ENCODE peak calls at places on chromosomes 6 and 20, in six cellular contexts. V is fibroblast of lung, C is cardiac fibroblast, A is WERI-Rb-1, G is thoracic aorta, Q is choroid plexus epithelial cell. J is an unnamed sample.

GRCh38 chr6:141653590-141653989 is 479.1 kb upstream of the GJE1 start:
- DNase-seq in V (peak; percentile 6), C (peak; percentile 12), A (no peak), G (no peak), Q (peak; percentile 19), J (no peak)

GRCh38 chr6:148367418-148368024 is 24.9 kb downstream of the SASH1 start:
- DNase-seq in V (peak; percentile 75), C (peak; percentile 94), A (no peak), G (no peak), Q (peak; percentile 81), J (no peak)

GRCh38 chr6:7468382-7469081 is 72.9 kb upstream of the DSP start:
- DNase-seq in V (peak; percentile 23), C (peak; percentile 55), A (peak; percentile 31), G (no peak), Q (peak; percentile 46), J (peak; percentile 9)

GRCh38 chr6:168699631-168700315 is 258.8 kb downstream of the SMOC2 start:
- DNase-seq in V (no peak), C (no peak), A (no peak), G (no peak), Q (no peak), J (no peak)

GRCh38 chr20:23530937-23531567 is 37.2 kb downstream of the CST9L start:
- DNase-seq in V (no peak), C (no peak), A (no peak), G (no peak), Q (no peak), J (no peak)

GRCh38 chr20:43584448-43585138 is 6.1 kb upstream of the IFT52 start:
- DNase-seq in V (peak; percentile 88), C (peak; percentile 67), A (no peak), G (no peak), Q (peak; percentile 92), J (peak; percentile 41)

GRCh38 chr6:134195985-134196384 is 121.9 kb downstream of the SGK1 start:
- DNase-seq in V (no peak), C (no peak), A (no peak), G (no peak), Q (no peak), J (no peak)

GRCh38 chr6:125957845-125958244 is 1.3 kb downstream of the HINT3 start:
- DNase-seq in V (peak; percentile 70), C (peak; percentile 74), A (no peak), G (no peak), Q (peak; percentile 78), J (no peak)

GRCh38 chr6:132763269-132763668 is 5.6 kb upstream of the VNN2 start:
- DNase-seq in V (no peak), C (no peak), A (no peak), G (no peak), Q (no peak), J (no peak)

GRCh38 chr6:28580484-28580883 is 54.8 kb downstream of the GPX5 start:
- DNase-seq in V (no peak), C (peak; percentile 12), A (no peak), G (no peak), Q (no peak), J (no peak)

GRCh38 chr6:170260686-170261085 is 30.2 kb downstream of the DLL1 start:
- DNase-seq in V (no peak), C (no peak), A (no peak), G (no peak), Q (no peak), J (no peak)

GRCh38 chr6:136744889-136745288 is 47.4 kb downstream of the MAP3K5 start:
- DNase-seq in V (no peak), C (no peak), A (no peak), G (no peak), Q (no peak), J (no peak)

GRCh38 chr6:34601706-34602105 is 45.6 kb upstream of the SPDEF start:
- DNase-seq in V (no peak), C (no peak), A (peak; percentile 89), G (no peak), Q (no peak), J (no peak)

GRCh38 chr6:44059359-44060342 is 67.6 kb downstream of the MRPL14 start:
- DNase-seq in V (peak; percentile 88), C (peak; percentile 97), A (no peak), G (no peak), Q (peak; percentile 83), J (no peak)

GRCh38 chr20:61754976-61755778 is 310.5 kb downstream of the TAF4 start:
- DNase-seq in V (no peak), C (no peak), A (no peak), G (no peak), Q (no peak), J (no peak)

GRCh38 chr6:107564223-107564855 is 74.4 kb downstream of the SOBP start:
- DNase-seq in V (no peak), C (no peak), A (no peak), G (no peak), Q (no peak), J (no peak)

DNA sequence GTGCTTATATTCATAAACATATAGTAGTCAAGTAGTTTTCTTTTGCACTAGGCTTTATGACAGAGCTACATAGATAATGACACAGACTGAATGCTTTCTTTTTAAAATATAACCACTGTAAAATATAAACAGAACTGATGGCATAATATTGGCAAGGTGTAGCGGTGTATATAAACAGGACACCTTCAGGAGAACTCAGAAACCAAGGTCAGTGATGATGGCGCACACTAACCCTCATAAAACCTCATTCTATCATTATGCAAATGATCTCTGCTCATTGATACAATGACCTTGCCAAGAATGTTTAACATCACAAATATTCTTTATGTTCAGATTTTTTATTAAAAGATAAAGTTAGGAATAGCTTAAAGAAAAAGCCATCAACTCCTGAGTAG is 48.5 kb upstream of the DST start:
- DNase-seq in V (no peak), C (no peak), A (no peak), G (no peak), Q (no peak), J (no peak)
- H3K4me3 ChIP-seq in V (peak overlapping the region; percentile 55), C (peak overlapping the region; percentile 49), A (peak overlapping the region; percentile 79), G (peak overlapping the region; percentile 22), Q (peak overlapping the region; percentile 47), J (no peak overlapping the region)

GRCh38 chr6:131244942-131245341 is 109.7 kb downstream of the AKAP7 start:
- DNase-seq in V (no peak), C (no peak), A (no peak), G (no peak), Q (no peak), J (no peak)

GRCh38 chr6:131255911-131256310 is 120.6 kb downstream of the AKAP7 start:
- DNase-seq in V (peak; percentile 29), C (no peak), A (no peak), G (no peak), Q (peak; percentile 74), J (no peak)

GRCh38 chr6:131251593-131252204 is 116.4 kb downstream of the AKAP7 start:
- DNase-seq in V (no peak), C (no peak), A (no peak), G (no peak), Q (no peak), J (no peak)

GRCh38 chr6:131255434-131255833 is 120.2 kb downstream of the AKAP7 start:
- DNase-seq in V (no peak), C (no peak), A (no peak), G (no peak), Q (peak; percentile 40), J (no peak)

GRCh38 chr6:131250121-131250520 is 114.9 kb downstream of the AKAP7 start:
- DNase-seq in V (peak; percentile 62), C (peak; percentile 50), A (no peak), G (no peak), Q (peak; percentile 76), J (no peak)
- TF ChIP-seq CTCF in V (no peak), C (no peak), A (no peak), G (no peak), Q (peak; percentile 25), J (no peak)

GRCh38 chr6:15553736-15554294 is 109.0 kb downstream of the DTNBP1 start:
- DNase-seq in V (no peak), C (no peak), A (no peak), G (no peak), Q (no peak), J (no peak)

GRCh38 chr6:15556711-15557110 is 106.1 kb downstream of the DTNBP1 start:
- DNase-seq in V (no peak), C (no peak), A (no peak), G (no peak), Q (no peak), J (no peak)

GRCh38 chr6:15555101-15556038 is 107.5 kb downstream of the DTNBP1 start:
- DNase-seq in V (no peak), C (no peak), A (no peak), G (no peak), Q (no peak), J (no peak)

GRCh38 chr6:15553031-15553430 is 109.8 kb downstream of the DTNBP1 start:
- DNase-seq in V (no peak), C (no peak), A (no peak), G (no peak), Q (no peak), J (no peak)

GRCh38 chr6:15554728-15555100 is 108.1 kb downstream of the DTNBP1 start:
- DNase-seq in V (no peak), C (no peak), A (no peak), G (no peak), Q (no peak), J (no peak)
- H3K4me3 ChIP-seq in V (no peak overlapping the region), C (no peak overlapping the region), A (no peak overlapping the region), G (no peak overlapping the region), Q (no peak overlapping the region), J (no peak overlapping the region)

GRCh38 chr20:33445881-33446615 is 2.5 kb upstream of the SNTA1 start:
- DNase-seq in V (no peak), C (no peak), A (no peak), G (no peak), Q (no peak), J (no peak)

GRCh38 chr20:33443512-33444239 is at the start of gene SNTA1:
- DNase-seq in V (peak; percentile 78), C (peak; percentile 70), A (peak; percentile 98), G (peak; percentile 79), Q (peak; percentile 73), J (no peak)

GRCh38 chr20:33443006-33443511 is 504 bp downstream of the SNTA1 start:
- DNase-seq in V (no peak), C (no peak), A (no peak), G (no peak), Q (no peak), J (no peak)

GRCh38 chr20:33442136-33443005 is 1.2 kb downstream of the SNTA1 start:
- DNase-seq in V (no peak), C (no peak), A (no peak), G (no peak), Q (peak; percentile 15), J (no peak)

GRCh38 chr20:33444797-33445560 is 1.4 kb upstream of the SNTA1 start:
- DNase-seq in V (peak; percentile 29), C (peak; percentile 25), A (peak; percentile 50), G (no peak), Q (peak; percentile 29), J (no peak)
- TF ChIP-seq CTCF in V (no peak), C (no peak), A (peak; percentile 47), G (no peak), Q (peak; percentile 28), J (no peak)

GRCh38 chr6:17962436-17963031 is 24.9 kb downstream of the KIF13A start:
- DNase-seq in V (peak; percentile 93), C (peak; percentile 91), A (peak; percentile 56), G (no peak), Q (peak; percentile 97), J (peak; percentile 92)
- H3K4me3 ChIP-seq in V (peak overlapping the region; percentile 6), C (peak overlapping the region; percentile 16), A (no peak overlapping the region), G (peak overlapping the region; percentile 49), Q (no peak overlapping the region), J (no peak overlapping the region)

GRCh38 chr6:3068329-3069223 is at the start of gene RIPK1:
- DNase-seq in V (peak; percentile 90), C (peak; percentile 85), A (peak; percentile 98), G (peak; percentile 47), Q (peak; percentile 88), J (no peak)
- TF ChIP-seq CTCF in V (peak; percentile 17), C (peak; percentile 28), A (peak; percentile 67), G (peak; percentile 23), Q (peak; percentile 40), J (peak; percentile 55)